ENCODE peak calls at places on chromosomes 1 and 21, in four cellular contexts. Q, H, E and R are unnamed samples.

GRCh38 chr1:210882414-210883221 is 251.3 kb downstream of the KCNH1 start:
- DNase-seq in E (peak; percentile 27), Q (no peak), H (no peak), R (no peak)

GRCh38 chr1:21956720-21957552 is 19.8 kb upstream of the HSPG2 start:
- DNase-seq in Q (peak; percentile 52), H (peak; percentile 64), E (peak; percentile 86), R (no peak)

GRCh38 chr1:60265560-60266535 is 192.3 kb upstream of the C1orf87 start:
- DNase-seq in Q (no peak), E (no peak), H (no peak), R (no peak)

GRCh38 chr1:28111157-28111556 is 22.7 kb upstream of the EYA3 start:
- DNase-seq in Q (no peak), E (no peak), H (no peak), R (no peak)

GRCh38 chr1:16076003-16076870 is 2.8 kb upstream of the FAM131C start:
- DNase-seq in E (no peak), Q (no peak), H (peak; percentile 51), R (no peak)

GRCh38 chr1:33321178-33321577 is 280 bp upstream of the A3GALT2 start:
- DNase-seq in Q (no peak), E (no peak), H (no peak), R (no peak)

GRCh38 chr1:110916669-110917306 is 43.8 kb downstream of the CD53 start:
- DNase-seq in Q (no peak), H (no peak), E (peak; percentile 21), R (no peak)

GRCh38 chr1:119554188-119554587 is 47.2 kb downstream of the HSD3B1 start:
- DNase-seq in Q (no peak), E (no peak), H (no peak), R (no peak)

GRCh38 chr1:227949341-227949921 is 1.7 kb upstream of the WNT9A start:
- DNase-seq in Q (no peak), E (no peak), H (no peak), R (no peak)

GRCh38 chr1:15341634-15342375 is 67.9 kb upstream of the EFHD2 start:
- DNase-seq in Q (no peak), H (no peak), E (no peak), R (no peak)

GRCh38 chr21:33256019-33256418 is 10.1 kb upstream of the IL10RB start:
- DNase-seq in Q (no peak), H (no peak), E (no peak), R (no peak)

GRCh38 chr1:147741075-147741474 is 19.3 kb downstream of the GJA5 start:
- DNase-seq in H (no peak), Q (no peak), E (no peak), R (no peak)

GRCh38 chr1:85024736-85025135 is 23.6 kb downstream of the MCOLN3 start:
- DNase-seq in Q (no peak), H (no peak), E (no peak), R (no peak)

GRCh38 chr1:157819215-157819614 is 705 bp downstream of the FCRL1 start:
- DNase-seq in H (no peak), E (no peak), Q (no peak), R (no peak)

GRCh38 chr1:101025283-101025679 is 303 bp downstream of the DPH5 start:
- DNase-seq in Q (no peak), E (peak; percentile 2), H (no peak), R (no peak)

GRCh38 chr1:75967719-75968118 is 35.5 kb upstream of the ASB17 start:
- DNase-seq in E (no peak), H (no peak), Q (no peak), R (no peak)

GRCh38 chr1:9753121-9753531 is 70.6 kb downstream of the CLSTN1 start:
- DNase-seq in H (peak; percentile 50), Q (no peak), E (no peak), R (no peak)

GRCh38 chr1:96722161-96722908 is 751 bp downstream of the PTBP2 start:
- DNase-seq in Q (peak; percentile 29), H (peak; percentile 68), E (peak; percentile 41), R (no peak)

GRCh38 chr1:7398982-7399381 is 372.1 kb upstream of the VAMP3 start:
- DNase-seq in Q (no peak), H (no peak), E (no peak), R (no peak)

GRCh38 chr21:28148400-28149064 is 844.1 kb downstream of the LTN1 start:
- DNase-seq in Q (no peak), E (peak; percentile 1), H (no peak), R (no peak)

GRCh38 chr1:1135339-1136111 is 19.6 kb upstream of the C1orf159 start:
- DNase-seq in Q (no peak), H (no peak), E (no peak), R (no peak)

GRCh38 chr1:35611655-35612054 is 29.7 kb downstream of the PSMB2 start:
- DNase-seq in H (no peak), Q (no peak), E (no peak), R (no peak)

GRCh38 chr1:169427081-169427611 is at the start of gene CCDC181:
- DNase-seq in H (peak; percentile 63), E (peak; percentile 76), Q (no peak), R (no peak)

GRCh38 chr1:246107516-246108277 is 399.4 kb downstream of the SMYD3 start:
- DNase-seq in E (no peak), Q (no peak), H (no peak), R (no peak)